ENCODE peak calls at places on chromosomes 3 and 15, in eight cellular contexts. X is neural crest cell; J is uterus; N is psoas muscle; F is RWPE1; E is GM10248; Q is tibial nerve; K is CD8-positive, alpha-beta T cell. I is an unnamed sample.

GRCh38 chr15:40130118-40130517 is 21.4 kb upstream of the BMF start:
- DNase-seq in X (no peak), N (no peak), E (no peak), K (no peak), F (no peak), Q (no peak), J (no peak), I (no peak)

GRCh38 chr15:88449581-88449980 is 17.6 kb downstream of the MRPL46 start:
- DNase-seq in E (no peak), Q (no peak), F (no peak), N (no peak), X (no peak), J (no peak), K (no peak), I (no peak)

GRCh38 chr15:45114076-45114750 is at the start of the genes DUOX2 and DUOXA2:
- DNase-seq in J (no peak), Q (no peak), N (no peak), K (no peak), E (no peak), F (no peak), X (no peak), I (no peak)

GRCh38 chr3:171284308-171285075 is 175.7 kb downstream of the TNIK start:
- DNase-seq in J (peak; percentile 39), N (no peak), Q (peak; percentile 74), E (peak; percentile 18), F (peak; percentile 85), X (no peak), K (no peak), I (no peak)

GRCh38 chr15:25780479-25781255 is 82.5 kb downstream of the ATP10A start:
- DNase-seq in N (no peak), E (no peak), K (no peak), J (no peak), X (no peak), Q (no peak), F (no peak), I (no peak)

GRCh38 chr15:42069025-42069424 is 25.3 kb downstream of the PLA2G4D start:
- DNase-seq in F (no peak), E (no peak), J (no peak), N (no peak), K (no peak), X (no peak), Q (no peak), I (no peak)

GRCh38 chr3:193971268-193971751 is 164.6 kb upstream of the HES1 start:
- DNase-seq in F (peak; percentile 42), E (peak; percentile 68), X (no peak), Q (no peak), N (no peak), J (no peak), K (no peak), I (no peak)

GRCh38 chr15:37517106-37517505 is 416.8 kb upstream of the MEIS2 start:
- DNase-seq in K (no peak), N (no peak), F (no peak), J (no peak), Q (no peak), X (no peak), E (no peak), I (no peak)

GRCh38 chr3:114411292-114411691 is 117.5 kb downstream of the TIGIT start:
- DNase-seq in F (no peak), K (no peak), N (no peak), E (no peak), X (no peak), J (no peak), Q (no peak), I (no peak)

GRCh38 chr3:141380987-141381386 is 12.7 kb downstream of the ZBTB38 start:
- DNase-seq in Q (no peak), N (no peak), X (no peak), E (no peak), K (no peak), F (no peak), J (no peak), I (no peak)

GRCh38 chr15:37574985-37575384 is 359.5 kb upstream of the TMCO5A start:
- DNase-seq in Q (no peak), J (no peak), K (no peak), X (no peak), N (no peak), F (no peak), E (no peak), I (no peak)

GRCh38 chr3:166190360-166190759 is 353.1 kb upstream of the BCHE start:
- DNase-seq in F (no peak), J (no peak), Q (no peak), K (no peak), N (no peak), E (no peak), X (no peak), I (no peak)

GRCh38 chr3:177589041-177589650 is 391.9 kb upstream of the TBL1XR1 start:
- DNase-seq in J (no peak), N (no peak), E (no peak), K (no peak), F (no peak), X (no peak), Q (no peak), I (no peak)

GRCh38 chr15:89845305-89845893 is 30.7 kb upstream of the ANPEP start:
- DNase-seq in F (peak; percentile 86), E (no peak), N (no peak), X (no peak), J (no peak), Q (no peak), K (no peak), I (no peak)

GRCh38 chr3:180930526-180930925 is 18.1 kb downstream of the FXR1 start:
- DNase-seq in Q (no peak), N (no peak), X (no peak), E (no peak), K (no peak), J (no peak), F (no peak), I (no peak)

GRCh38 chr3:121642601-121643314 is 17.9 kb downstream of the HCLS1 start:
- DNase-seq in F (no peak), K (no peak), E (no peak), J (no peak), N (no peak), X (no peak), Q (no peak), I (no peak)

GRCh38 chr3:119340436-119340835 is 46.3 kb downstream of the ARHGAP31 start:
- DNase-seq in E (no peak), J (no peak), F (no peak), X (no peak), Q (no peak), K (no peak), N (no peak), I (no peak)

GRCh38 chr3:46875560-46875959 is 2.0 kb upstream of the PTH1R start:
- DNase-seq in E (no peak), K (no peak), F (no peak), J (no peak), X (no peak), N (no peak), Q (no peak), I (no peak)

GRCh38 chr15:40877691-40878090 is 3.7 kb upstream of the RHOV start:
- DNase-seq in K (no peak), J (no peak), N (no peak), X (no peak), F (no peak), Q (no peak), E (no peak), I (no peak)

GRCh38 chr3:194840661-194841514 is 155.2 kb downstream of the FAM43A start:
- DNase-seq in J (no peak), F (no peak), Q (no peak), N (no peak), E (no peak), K (no peak), X (no peak), I (no peak)

GRCh38 chr15:40128746-40129660 is 20.3 kb upstream of the BMF start:
- DNase-seq in Q (no peak), X (no peak), K (no peak), E (no peak), F (no peak), N (no peak), J (no peak), I (no peak)

GRCh38 chr3:160720123-160720746 is 35.8 kb upstream of the PPM1L start:
- DNase-seq in F (no peak), K (no peak), J (no peak), N (no peak), Q (no peak), X (no peak), E (peak; percentile 15), I (no peak)

GRCh38 chr3:13021934-13022265 is 51.3 kb downstream of the IQSEC1 start:
- DNase-seq in X (no peak), J (no peak), Q (no peak), F (no peak), N (no peak), E (no peak), K (no peak), I (no peak)
- TF ChIP-seq CTCF in X (no peak), J (no peak), Q (no peak), F (no peak), N (no peak), E (no peak), K (no peak), I (no peak)

DNA sequence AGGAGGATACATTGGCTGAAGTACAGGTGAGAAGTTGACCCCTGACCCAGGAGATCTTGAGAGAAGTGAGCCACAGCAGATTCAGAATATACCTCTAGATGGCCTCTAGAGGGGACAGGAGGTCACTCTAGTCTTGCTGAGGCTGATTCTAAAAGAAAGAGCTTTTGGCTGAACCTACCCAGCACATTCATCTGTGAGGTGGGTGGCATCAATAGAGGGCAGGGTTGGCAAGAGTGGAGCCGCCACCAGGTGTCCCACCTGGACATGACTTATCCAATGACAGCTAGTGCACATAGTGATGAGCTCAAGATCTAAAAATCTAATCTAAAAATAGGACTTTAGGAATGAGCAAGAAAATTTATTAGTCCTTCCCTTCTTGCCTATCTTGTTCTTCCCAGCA is 51.6 kb downstream of the CYP19A1 start:
- DNase-seq in E (peak; percentile 37), K (no peak), Q (no peak), F (no peak), J (no peak), N (no peak), X (no peak), I (no peak)
- TF ChIP-seq CTCF in E (peak; percentile 27), K (no peak), Q (no peak), F (no peak), J (no peak), N (no peak), X (no peak), I (peak; percentile 12)

GRCh38 chr3:72576563-72576962 is 271.7 kb downstream of the SHQ1 start:
- DNase-seq in X (no peak), N (no peak), E (no peak), K (no peak), Q (no peak), J (no peak), F (no peak), I (no peak)
- TF ChIP-seq CTCF in X (no peak), N (no peak), E (no peak), K (no peak), Q (no peak), J (no peak), F (no peak), I (no peak)

GRCh38 chr3:24640330-24640877 is 145.8 kb upstream of the THRB start:
- DNase-seq in E (no peak), N (no peak), X (no peak), Q (no peak), J (no peak), K (no peak), F (peak; percentile 26), I (no peak)
- TF ChIP-seq CTCF in E (peak; percentile 24), N (peak; percentile 35), X (peak; percentile 61), Q (peak; percentile 15), J (no peak), K (no peak), F (peak; percentile 63), I (peak; percentile 65)